ENCODE peak calls at places on chromosomes 12 and 14, in eight cellular contexts. H, Z, W, Q, D, A, U and P are unnamed samples.

GRCh38 chr12:57151741-57152407 is 4.5 kb upstream of the LRP1-AS start:
- DNase-seq in H (no peak), Z (peak; percentile 39), W (no peak), Q (no peak), D (no peak), A (no peak), U (no peak), P (no peak)

GRCh38 chr12:79919762-79920161 is 15.1 kb downstream of the PPP1R12A start:
- DNase-seq in H (no peak), Z (no peak), W (no peak), Q (no peak), D (no peak), A (no peak), U (no peak), P (no peak)

GRCh38 chr12:128055567-128055966 is 211.4 kb upstream of the TMEM132C start:
- DNase-seq in H (no peak), Z (no peak), W (no peak), Q (no peak), D (no peak), A (no peak), U (no peak), P (peak; percentile 78)

GRCh38 chr14:75566321-75566720 is 12.1 kb upstream of the FLVCR2 start:
- DNase-seq in H (no peak), Z (no peak), W (no peak), Q (peak; percentile 37), D (no peak), A (no peak), U (no peak), P (no peak)

GRCh38 chr12:98752726-98753125 is 107.6 kb downstream of the APAF1 start:
- DNase-seq in H (no peak), Z (no peak), W (no peak), Q (no peak), D (no peak), A (no peak), U (no peak), P (no peak)

GRCh38 chr14:75222208-75222701 is 45.8 kb upstream of the TMED10 start:
- DNase-seq in H (no peak), Z (no peak), W (no peak), Q (no peak), D (peak; percentile 69), A (peak; percentile 48), U (no peak), P (no peak)

GRCh38 chr12:125892276-125892675 is 827.0 kb downstream of the AACS start:
- DNase-seq in H (no peak), Z (no peak), W (no peak), Q (no peak), D (no peak), A (no peak), U (no peak), P (no peak)

GRCh38 chr12:82223421-82223820 is 134.8 kb downstream of the CCDC59 start:
- DNase-seq in H (no peak), Z (no peak), W (no peak), Q (no peak), D (no peak), A (no peak), U (no peak), P (no peak)

GRCh38 chr14:78933948-78934524 is 763.9 kb downstream of the NRXN3 start:
- DNase-seq in H (peak; percentile 35), Z (no peak), W (no peak), Q (no peak), D (no peak), A (no peak), U (no peak), P (no peak)

GRCh38 chr12:13205809-13206559 is 9.5 kb downstream of the EMP1 start:
- DNase-seq in H (no peak), Z (no peak), W (no peak), Q (no peak), D (no peak), A (no peak), U (no peak), P (no peak)

GRCh38 chr12:60494249-60494648 is 898.4 kb downstream of the SLC16A7 start:
- DNase-seq in H (peak; percentile 40), Z (no peak), W (no peak), Q (no peak), D (no peak), A (no peak), U (no peak), P (no peak)

GRCh38 chr12:131055093-131055465 is 101.4 kb downstream of the ADGRD1 start:
- DNase-seq in H (no peak), Z (no peak), W (no peak), Q (no peak), D (no peak), A (no peak), U (no peak), P (peak; percentile 13)

GRCh38 chr14:103613517-103613916 is 15.5 kb upstream of the KLC1 start:
- DNase-seq in H (no peak), Z (no peak), W (no peak), Q (no peak), D (no peak), A (no peak), U (no peak), P (no peak)

GRCh38 chr12:121537814-121538698 is 42.8 kb downstream of the KDM2B start:
- DNase-seq in H (peak; percentile 72), Z (no peak), W (peak; percentile 33), Q (no peak), D (no peak), A (no peak), U (peak; percentile 56), P (no peak)

GRCh38 chr12:96271469-96272199 is 77.5 kb downstream of the ELK3 start:
- DNase-seq in H (no peak), Z (no peak), W (no peak), Q (no peak), D (no peak), A (no peak), U (no peak), P (no peak)

GRCh38 chr12:115975411-115975810 is 302.1 kb downstream of the MED13L start:
- DNase-seq in H (no peak), Z (no peak), W (no peak), Q (no peak), D (no peak), A (no peak), U (no peak), P (no peak)

DNA sequence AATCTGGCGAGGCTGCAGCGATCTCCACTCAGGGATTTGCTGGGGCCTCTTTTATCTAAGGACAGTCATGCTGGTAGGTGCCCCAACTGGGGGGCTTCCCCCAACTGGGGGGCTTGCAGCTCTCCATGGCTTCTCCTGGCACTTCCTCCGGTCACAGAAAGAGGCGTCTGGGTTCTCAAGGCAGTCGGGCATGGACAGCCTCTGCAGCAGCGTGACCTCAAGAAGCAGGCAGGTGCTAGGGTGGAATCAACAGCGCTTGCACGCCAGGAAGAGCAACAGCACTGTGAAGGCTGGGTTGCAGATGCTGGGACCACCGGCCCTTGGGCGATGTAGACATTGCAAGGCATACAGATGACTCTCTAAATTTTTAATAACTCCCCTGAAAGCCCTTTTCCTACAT is 46.2 kb downstream of the BCL11B start:
- DNase-seq in H (no peak), Z (no peak), W (no peak), Q (no peak), D (no peak), A (no peak), U (no peak), P (no peak)
- H3K4me1 ChIP-seq in H (peaks cover 10% of the 10 kb centered on the region), Z (no peaks in the 10 kb centered on the region), W (peaks cover 2% of the 10 kb centered on the region), Q (peaks cover 98% of the 10 kb centered on the region), D (no peaks in the 10 kb centered on the region), A (peaks cover 1% of the 10 kb centered on the region), U (peaks cover 14% of the 10 kb centered on the region), P (peaks cover 12% of the 10 kb centered on the region)

DNA sequence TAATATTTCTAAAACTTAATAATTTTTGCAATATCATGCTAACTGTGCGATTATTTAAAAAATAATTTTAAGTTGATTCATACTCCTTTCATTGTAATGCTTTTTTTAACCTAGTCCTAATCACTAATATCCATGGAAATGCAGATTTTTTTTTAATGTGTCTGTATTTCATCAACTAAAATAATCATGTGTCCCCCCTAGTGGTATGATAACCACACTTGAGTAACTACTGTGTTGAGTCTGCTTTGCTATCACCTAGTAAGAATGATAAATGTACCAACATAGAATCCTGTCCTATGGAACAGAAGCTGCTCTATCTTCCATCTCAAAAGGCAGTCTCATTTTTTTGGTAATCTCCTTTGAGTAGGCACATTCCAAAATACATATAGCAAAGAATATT is 19.1 kb upstream of the SYNE2 start:
- DNase-seq in H (no peak), Z (no peak), W (no peak), Q (no peak), D (no peak), A (no peak), U (no peak), P (no peak)
- TF ChIP-seq CTCF in H (no peak), Z (no peak), W (no peak), Q (no peak), D (no peak), A (no peak), U (no peak), P (peak; percentile 52)

DNA sequence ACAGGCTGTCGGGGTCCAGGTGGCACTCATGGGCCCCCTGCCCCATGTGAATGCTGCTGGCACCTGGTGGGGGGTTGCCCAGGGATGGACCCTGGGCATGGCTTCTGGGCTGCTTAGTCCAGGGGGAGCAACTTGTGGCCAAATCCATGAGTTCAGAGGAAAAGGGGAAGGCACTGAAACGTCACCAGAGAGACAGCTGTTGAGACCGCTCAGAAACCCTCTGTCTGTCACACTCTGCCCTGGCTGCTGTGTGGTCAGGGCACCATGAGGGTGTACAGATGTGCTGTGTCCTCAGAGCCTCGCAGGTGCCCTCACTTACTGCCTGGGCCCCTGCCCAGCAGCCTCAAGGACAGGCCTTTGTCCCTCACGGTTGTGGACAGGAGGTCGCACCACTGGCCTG is 9.4 kb downstream of the CLBA1 start:
- DNase-seq in H (no peak), Z (no peak), W (no peak), Q (no peak), D (no peak), A (no peak), U (no peak), P (no peak)
- H3K4me3 ChIP-seq in H (no peak overlapping the region), Z (no peak overlapping the region), W (no peak overlapping the region), Q (no peak overlapping the region), D (no peak overlapping the region), A (no peak overlapping the region), U (no peak overlapping the region), P (no peak overlapping the region)

GRCh38 chr12:88413561-88414095 is 166.6 kb downstream of the KITLG start:
- DNase-seq in H (no peak), Z (no peak), W (no peak), Q (no peak), D (no peak), A (no peak), U (no peak), P (no peak)

GRCh38 chr12:88416786-88417185 is 163.5 kb downstream of the KITLG start:
- DNase-seq in H (no peak), Z (no peak), W (no peak), Q (no peak), D (no peak), A (no peak), U (no peak), P (no peak)

GRCh38 chr12:88418856-88419497 is 161.3 kb downstream of the KITLG start:
- DNase-seq in H (no peak), Z (no peak), W (no peak), Q (no peak), D (no peak), A (no peak), U (no peak), P (no peak)

GRCh38 chr12:88417531-88417930 is 162.7 kb downstream of the KITLG start:
- DNase-seq in H (no peak), Z (no peak), W (no peak), Q (no peak), D (no peak), A (no peak), U (no peak), P (no peak)

DNA sequence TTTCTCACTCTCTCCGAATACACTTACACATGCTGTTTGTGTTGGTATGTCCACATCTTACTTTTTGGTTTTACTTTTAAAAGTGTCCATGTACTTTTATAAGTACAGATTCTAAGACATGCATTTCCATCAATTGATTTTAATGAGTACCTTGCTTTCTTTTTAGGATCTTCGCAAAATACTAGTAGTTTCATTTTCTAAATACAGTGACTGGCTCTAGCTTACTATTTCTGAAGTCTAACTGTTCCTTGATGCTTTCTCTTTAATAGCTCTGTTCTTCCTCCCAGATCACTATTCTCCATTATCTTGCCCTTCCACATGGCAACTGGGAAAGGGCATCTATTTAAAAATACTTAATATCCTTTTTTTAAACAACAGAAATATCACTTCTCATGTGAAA is 164.1 kb downstream of the KITLG start:
- DNase-seq in H (no peak), Z (no peak), W (no peak), Q (no peak), D (no peak), A (no peak), U (no peak), P (no peak)
- H3K4me1 ChIP-seq in H (no peaks in the 10 kb centered on the region), Z (no peaks in the 10 kb centered on the region), W (peaks cover 48% of the 10 kb centered on the region), Q (no peaks in the 10 kb centered on the region), D (no peaks in the 10 kb centered on the region), A (no peaks in the 10 kb centered on the region), U (no peaks in the 10 kb centered on the region), P (no peaks in the 10 kb centered on the region)